ENCODE peak calls at places on chromosomes 7 and 10, in ten cellular contexts. One of them, this sample, is unnamed.

GRCh38 chr7:45130910-45131309 is 19.4 kb upstream of the TBRG4 start:
- DNase-seq in hepatocyte: no peak
- DNase-seq in H1: no peak
- DNase-seq in aorta: no peak
- DNase-seq in A549: no peak
- DNase-seq in astrocyte: no peak
- DNase-seq in body of pancreas: peak; percentile 53
- DNase-seq in OCI-LY7: no peak
- DNase-seq in ovary: no peak
- DNase-seq in effector memory CD4-positive, alpha-beta T cell: no peak
- DNase-seq in this sample: no peak

GRCh38 chr7:87038993-87039716 is 20.3 kb downstream of the ELAPOR2 start:
- DNase-seq in hepatocyte: no peak
- DNase-seq in H1: no peak
- DNase-seq in aorta: no peak
- DNase-seq in A549: no peak
- DNase-seq in astrocyte: no peak
- DNase-seq in body of pancreas: no peak
- DNase-seq in OCI-LY7: no peak
- DNase-seq in ovary: no peak
- DNase-seq in effector memory CD4-positive, alpha-beta T cell: no peak
- DNase-seq in this sample: no peak

GRCh38 chr10:94991243-94991888 is 52.9 kb downstream of the CYP2C9 start:
- DNase-seq in hepatocyte: peak; percentile 84
- DNase-seq in H1: no peak
- DNase-seq in aorta: no peak
- DNase-seq in A549: peak; percentile 2
- DNase-seq in astrocyte: no peak
- DNase-seq in body of pancreas: no peak
- DNase-seq in OCI-LY7: no peak
- DNase-seq in ovary: no peak
- DNase-seq in effector memory CD4-positive, alpha-beta T cell: no peak
- DNase-seq in this sample: no peak

GRCh38 chr7:64706625-64707292 is 40.8 kb downstream of the ZNF107 start:
- DNase-seq in hepatocyte: no peak
- DNase-seq in H1: no peak
- DNase-seq in aorta: no peak
- DNase-seq in A549: no peak
- DNase-seq in astrocyte: no peak
- DNase-seq in body of pancreas: no peak
- DNase-seq in OCI-LY7: no peak
- DNase-seq in ovary: no peak
- DNase-seq in effector memory CD4-positive, alpha-beta T cell: no peak
- DNase-seq in this sample: no peak

GRCh38 chr7:80771523-80771922 is 133.1 kb downstream of the CD36 start:
- DNase-seq in hepatocyte: peak; percentile 27
- DNase-seq in H1: no peak
- DNase-seq in aorta: no peak
- DNase-seq in A549: peak; percentile 41
- DNase-seq in astrocyte: peak; percentile 60
- DNase-seq in body of pancreas: no peak
- DNase-seq in OCI-LY7: no peak
- DNase-seq in ovary: no peak
- DNase-seq in effector memory CD4-positive, alpha-beta T cell: no peak
- DNase-seq in this sample: no peak

GRCh38 chr7:149811221-149811620 is 27.0 kb upstream of the ZNF862 start:
- DNase-seq in hepatocyte: no peak
- DNase-seq in H1: no peak
- DNase-seq in aorta: no peak
- DNase-seq in A549: peak; percentile 31
- DNase-seq in astrocyte: no peak
- DNase-seq in body of pancreas: no peak
- DNase-seq in OCI-LY7: peak; percentile 22
- DNase-seq in ovary: no peak
- DNase-seq in effector memory CD4-positive, alpha-beta T cell: no peak
- DNase-seq in this sample: no peak

GRCh38 chr10:112307631-112308502 is 24.7 kb downstream of the TECTB start:
- DNase-seq in hepatocyte: peak; percentile 72
- DNase-seq in H1: peak; percentile 59
- DNase-seq in aorta: no peak
- DNase-seq in A549: peak; percentile 36
- DNase-seq in astrocyte: peak; percentile 1
- DNase-seq in body of pancreas: peak; percentile 60
- DNase-seq in OCI-LY7: peak; percentile 35
- DNase-seq in ovary: no peak
- DNase-seq in effector memory CD4-positive, alpha-beta T cell: no peak
- DNase-seq in this sample: peak; percentile 40

GRCh38 chr10:4835494-4835918 is 9.5 kb downstream of the AKR1E2 start:
- DNase-seq in hepatocyte: no peak
- DNase-seq in H1: no peak
- DNase-seq in aorta: no peak
- DNase-seq in A549: no peak
- DNase-seq in astrocyte: no peak
- DNase-seq in body of pancreas: no peak
- DNase-seq in OCI-LY7: no peak
- DNase-seq in ovary: no peak
- DNase-seq in effector memory CD4-positive, alpha-beta T cell: no peak
- DNase-seq in this sample: no peak

GRCh38 chr7:133904766-133905165 is 222.4 kb upstream of the LRGUK start:
- DNase-seq in hepatocyte: no peak
- DNase-seq in H1: no peak
- DNase-seq in aorta: no peak
- DNase-seq in A549: no peak
- DNase-seq in astrocyte: no peak
- DNase-seq in body of pancreas: no peak
- DNase-seq in OCI-LY7: no peak
- DNase-seq in ovary: no peak
- DNase-seq in effector memory CD4-positive, alpha-beta T cell: no peak
- DNase-seq in this sample: no peak

GRCh38 chr7:133698127-133698526 is 429.0 kb upstream of the LRGUK start:
- DNase-seq in hepatocyte: no peak
- DNase-seq in H1: no peak
- DNase-seq in aorta: no peak
- DNase-seq in A549: no peak
- DNase-seq in astrocyte: no peak
- DNase-seq in body of pancreas: no peak
- DNase-seq in OCI-LY7: no peak
- DNase-seq in ovary: no peak
- DNase-seq in effector memory CD4-positive, alpha-beta T cell: no peak
- DNase-seq in this sample: no peak

GRCh38 chr10:29448125-29448524 is 159.3 kb downstream of the LYZL1 start:
- DNase-seq in hepatocyte: no peak
- DNase-seq in H1: no peak
- DNase-seq in aorta: no peak
- DNase-seq in A549: no peak
- DNase-seq in astrocyte: no peak
- DNase-seq in body of pancreas: no peak
- DNase-seq in OCI-LY7: no peak
- DNase-seq in ovary: no peak
- DNase-seq in effector memory CD4-positive, alpha-beta T cell: no peak
- DNase-seq in this sample: no peak

GRCh38 chr7:24718977-24719491 is 38.2 kb downstream of the GSDME start:
- DNase-seq in hepatocyte: no peak
- DNase-seq in H1: no peak
- DNase-seq in aorta: no peak
- DNase-seq in A549: no peak
- DNase-seq in astrocyte: no peak
- DNase-seq in body of pancreas: no peak
- DNase-seq in OCI-LY7: peak; percentile 98
- DNase-seq in ovary: no peak
- DNase-seq in effector memory CD4-positive, alpha-beta T cell: no peak
- DNase-seq in this sample: no peak

GRCh38 chr7:4633012-4633411 is 49.1 kb upstream of the FOXK1 start:
- DNase-seq in hepatocyte: no peak
- DNase-seq in H1: no peak
- DNase-seq in aorta: no peak
- DNase-seq in A549: peak; percentile 83
- DNase-seq in astrocyte: peak; percentile 41
- DNase-seq in body of pancreas: no peak
- DNase-seq in OCI-LY7: no peak
- DNase-seq in ovary: no peak
- DNase-seq in effector memory CD4-positive, alpha-beta T cell: no peak
- DNase-seq in this sample: peak; percentile 21

GRCh38 chr7:155291045-155291530 is 6.6 kb upstream of the INSIG1 start:
- DNase-seq in hepatocyte: peak; percentile 75
- DNase-seq in H1: no peak
- DNase-seq in aorta: peak; percentile 66
- DNase-seq in A549: peak; percentile 67
- DNase-seq in astrocyte: peak; percentile 40
- DNase-seq in body of pancreas: peak; percentile 29
- DNase-seq in OCI-LY7: no peak
- DNase-seq in ovary: no peak
- DNase-seq in effector memory CD4-positive, alpha-beta T cell: no peak
- DNase-seq in this sample: no peak

GRCh38 chr7:157714166-157715070 is 377.6 kb downstream of the DNAJB6 start:
- DNase-seq in hepatocyte: no peak
- DNase-seq in H1: no peak
- DNase-seq in aorta: no peak
- DNase-seq in A549: no peak
- DNase-seq in astrocyte: no peak
- DNase-seq in body of pancreas: no peak
- DNase-seq in OCI-LY7: no peak
- DNase-seq in ovary: no peak
- DNase-seq in effector memory CD4-positive, alpha-beta T cell: no peak
- DNase-seq in this sample: no peak
- H3K9me3 ChIP-seq in hepatocyte: no peaks in the 10 kb centered on the region
- H3K9me3 ChIP-seq in H1: peaks cover 5% of the 10 kb centered on the region
- H3K9me3 ChIP-seq in aorta: peaks cover 2% of the 10 kb centered on the region
- H3K9me3 ChIP-seq in A549: no peaks in the 10 kb centered on the region
- H3K9me3 ChIP-seq in astrocyte: peaks cover 3% of the 10 kb centered on the region
- H3K9me3 ChIP-seq in body of pancreas: no peaks in the 10 kb centered on the region
- H3K9me3 ChIP-seq in OCI-LY7: no peaks in the 10 kb centered on the region
- H3K9me3 ChIP-seq in ovary: no peaks in the 10 kb centered on the region
- H3K9me3 ChIP-seq in effector memory CD4-positive, alpha-beta T cell: no peaks in the 10 kb centered on the region
- H3K9me3 ChIP-seq in this sample: no peaks in the 10 kb centered on the region

GRCh38 chr7:94557211-94557610 is 47.6 kb downstream of the CASD1 start:
- DNase-seq in hepatocyte: no peak
- DNase-seq in H1: no peak
- DNase-seq in aorta: no peak
- DNase-seq in A549: no peak
- DNase-seq in astrocyte: no peak
- DNase-seq in body of pancreas: no peak
- DNase-seq in OCI-LY7: no peak
- DNase-seq in ovary: no peak
- DNase-seq in effector memory CD4-positive, alpha-beta T cell: no peak
- DNase-seq in this sample: no peak
- H3K4me1 ChIP-seq in hepatocyte: peaks cover 4% of the 10 kb centered on the region
- H3K4me1 ChIP-seq in H1: no peaks in the 10 kb centered on the region
- H3K4me1 ChIP-seq in aorta: no peaks in the 10 kb centered on the region
- H3K4me1 ChIP-seq in A549: peaks cover 9% of the 10 kb centered on the region
- H3K4me1 ChIP-seq in astrocyte: no peaks in the 10 kb centered on the region
- H3K4me1 ChIP-seq in body of pancreas: peaks cover 3% of the 10 kb centered on the region
- H3K4me1 ChIP-seq in OCI-LY7: peaks cover 19% of the 10 kb centered on the region
- H3K4me1 ChIP-seq in ovary: no peaks in the 10 kb centered on the region
- H3K4me1 ChIP-seq in effector memory CD4-positive, alpha-beta T cell: no peaks in the 10 kb centered on the region
- H3K4me1 ChIP-seq in this sample: no peaks in the 10 kb centered on the region

DNA sequence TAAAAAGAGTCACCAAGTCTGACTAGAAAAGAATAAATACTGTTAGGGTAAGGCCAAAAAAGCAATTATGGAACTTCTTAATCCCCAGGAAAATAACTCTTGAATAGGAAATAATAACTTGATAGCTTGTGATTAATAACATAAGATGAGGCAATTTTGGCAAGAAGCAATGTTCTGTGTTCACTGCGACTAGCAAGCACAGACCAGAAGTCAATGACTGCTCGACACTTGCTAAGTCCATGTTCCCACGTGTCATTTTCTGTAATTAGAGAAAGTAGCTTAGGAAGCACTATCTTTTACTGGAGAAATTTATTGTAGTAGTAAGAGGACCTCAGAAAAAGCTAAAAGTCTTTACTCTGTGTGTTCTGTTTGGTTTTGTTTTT is 97.1 kb downstream of the AGMO start:
- DNase-seq in hepatocyte: no peak
- DNase-seq in H1: no peak
- DNase-seq in aorta: no peak
- DNase-seq in A549: no peak
- DNase-seq in astrocyte: no peak
- DNase-seq in body of pancreas: no peak
- DNase-seq in OCI-LY7: no peak
- DNase-seq in ovary: no peak
- DNase-seq in effector memory CD4-positive, alpha-beta T cell: no peak
- DNase-seq in this sample: no peak
- H3K9me3 ChIP-seq in hepatocyte: no peaks in the 10 kb centered on the region
- H3K9me3 ChIP-seq in H1: no peaks in the 10 kb centered on the region
- H3K9me3 ChIP-seq in aorta: no peaks in the 10 kb centered on the region
- H3K9me3 ChIP-seq in A549: no peaks in the 10 kb centered on the region
- H3K9me3 ChIP-seq in astrocyte: no peaks in the 10 kb centered on the region
- H3K9me3 ChIP-seq in body of pancreas: no peaks in the 10 kb centered on the region
- H3K9me3 ChIP-seq in OCI-LY7: no peaks in the 10 kb centered on the region
- H3K9me3 ChIP-seq in ovary: no peaks in the 10 kb centered on the region
- H3K9me3 ChIP-seq in effector memory CD4-positive, alpha-beta T cell: no peaks in the 10 kb centered on the region
- H3K9me3 ChIP-seq in this sample: no peaks in the 10 kb centered on the region

GRCh38 chr10:22603581-22603980 is 110.8 kb downstream of the PIP4K2A start:
- DNase-seq in hepatocyte: no peak
- DNase-seq in H1: no peak
- DNase-seq in aorta: no peak
- DNase-seq in A549: no peak
- DNase-seq in astrocyte: no peak
- DNase-seq in body of pancreas: no peak
- DNase-seq in OCI-LY7: no peak
- DNase-seq in ovary: no peak
- DNase-seq in effector memory CD4-positive, alpha-beta T cell: no peak
- DNase-seq in this sample: no peak

GRCh38 chr10:22604314-22605091 is 109.9 kb downstream of the PIP4K2A start:
- DNase-seq in hepatocyte: no peak
- DNase-seq in H1: no peak
- DNase-seq in aorta: no peak
- DNase-seq in A549: no peak
- DNase-seq in astrocyte: no peak
- DNase-seq in body of pancreas: no peak
- DNase-seq in OCI-LY7: no peak
- DNase-seq in ovary: no peak
- DNase-seq in effector memory CD4-positive, alpha-beta T cell: no peak
- DNase-seq in this sample: no peak

GRCh38 chr10:22606164-22606614 is 108.2 kb downstream of the PIP4K2A start:
- DNase-seq in hepatocyte: no peak
- DNase-seq in H1: no peak
- DNase-seq in aorta: peak; percentile 69
- DNase-seq in A549: no peak
- DNase-seq in astrocyte: peak; percentile 31
- DNase-seq in body of pancreas: peak; percentile 20
- DNase-seq in OCI-LY7: peak; percentile 86
- DNase-seq in ovary: no peak
- DNase-seq in effector memory CD4-positive, alpha-beta T cell: peak; percentile 38
- DNase-seq in this sample: peak; percentile 39

GRCh38 chr10:22607261-22607660 is 107.1 kb downstream of the PIP4K2A start:
- DNase-seq in hepatocyte: no peak
- DNase-seq in H1: no peak
- DNase-seq in aorta: no peak
- DNase-seq in A549: no peak
- DNase-seq in astrocyte: no peak
- DNase-seq in body of pancreas: no peak
- DNase-seq in OCI-LY7: no peak
- DNase-seq in ovary: no peak
- DNase-seq in effector memory CD4-positive, alpha-beta T cell: no peak
- DNase-seq in this sample: no peak

DNA sequence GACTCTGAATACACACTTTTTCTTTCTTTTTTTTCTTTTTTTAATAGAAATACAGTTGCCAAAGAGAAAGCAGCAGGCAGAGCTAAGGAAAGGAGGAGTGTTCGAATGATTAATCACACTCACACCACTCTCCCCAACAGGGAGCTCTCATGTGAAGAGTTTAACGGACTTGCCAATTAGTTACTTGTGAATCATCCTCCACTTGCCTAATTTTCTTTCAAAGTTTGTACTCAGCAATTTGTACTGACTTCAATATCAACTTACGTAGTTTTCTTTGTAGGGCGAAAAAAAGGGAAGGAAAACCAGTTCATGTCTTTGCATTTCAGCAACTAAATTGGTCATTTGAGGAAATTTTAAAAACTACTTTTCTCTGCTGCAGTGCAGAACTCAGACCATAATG is 109.2 kb downstream of the PIP4K2A start:
- DNase-seq in hepatocyte: no peak
- DNase-seq in H1: no peak
- DNase-seq in aorta: no peak
- DNase-seq in A549: no peak
- DNase-seq in astrocyte: peak; percentile 88
- DNase-seq in body of pancreas: no peak
- DNase-seq in OCI-LY7: peak; percentile 48
- DNase-seq in ovary: no peak
- DNase-seq in effector memory CD4-positive, alpha-beta T cell: no peak
- DNase-seq in this sample: no peak
- H3K4me1 ChIP-seq in hepatocyte: no peaks in the 10 kb centered on the region
- H3K4me1 ChIP-seq in H1: peaks cover 2% of the 10 kb centered on the region
- H3K4me1 ChIP-seq in aorta: no peaks in the 10 kb centered on the region
- H3K4me1 ChIP-seq in A549: peaks cover 7% of the 10 kb centered on the region
- H3K4me1 ChIP-seq in astrocyte: peaks cover 17% of the 10 kb centered on the region
- H3K4me1 ChIP-seq in body of pancreas: no peaks in the 10 kb centered on the region
- H3K4me1 ChIP-seq in OCI-LY7: peaks cover 66% of the 10 kb centered on the region
- H3K4me1 ChIP-seq in ovary: peaks cover 2% of the 10 kb centered on the region
- H3K4me1 ChIP-seq in effector memory CD4-positive, alpha-beta T cell: peaks cover 65% of the 10 kb centered on the region
- H3K4me1 ChIP-seq in this sample: peaks cover 24% of the 10 kb centered on the region